ENCODE peak calls at places on chromosomes 7 and 10, in eight cellular contexts. One of them, this sample, is unnamed.

GRCh38 chr10:101588879-101589278 is 758 bp downstream of the DPCD start:
- DNase-seq in A549: peak; percentile 39
- DNase-seq in AG08396: peak; percentile 67
- DNase-seq in neural crest cell: no peak
- DNase-seq in fibroblast of the conjunctiva: no peak
- DNase-seq in kidney: peak; percentile 19
- DNase-seq in sciatic nerve: no peak
- DNase-seq in NCI-H1436: no peak
- DNase-seq in this sample: peak; percentile 5

GRCh38 chr10:108601856-108602255 is 1321.5 kb downstream of the XPNPEP1 start:
- DNase-seq in A549: no peak
- DNase-seq in AG08396: no peak
- DNase-seq in neural crest cell: no peak
- DNase-seq in fibroblast of the conjunctiva: no peak
- DNase-seq in kidney: no peak
- DNase-seq in sciatic nerve: no peak
- DNase-seq in NCI-H1436: no peak
- DNase-seq in this sample: no peak

GRCh38 chr10:15461353-15462108 is 90.4 kb upstream of the FAM171A1 start:
- DNase-seq in A549: peak; percentile 14
- DNase-seq in AG08396: peak; percentile 64
- DNase-seq in neural crest cell: no peak
- DNase-seq in fibroblast of the conjunctiva: peak; percentile 53
- DNase-seq in kidney: peak; percentile 88
- DNase-seq in sciatic nerve: peak; percentile 59
- DNase-seq in NCI-H1436: no peak
- DNase-seq in this sample: peak; percentile 74

GRCh38 chr10:80702143-80702542 is 164.4 kb downstream of the SH2D4B start:
- DNase-seq in A549: no peak
- DNase-seq in AG08396: no peak
- DNase-seq in neural crest cell: no peak
- DNase-seq in fibroblast of the conjunctiva: no peak
- DNase-seq in kidney: peak; percentile 61
- DNase-seq in sciatic nerve: no peak
- DNase-seq in NCI-H1436: no peak
- DNase-seq in this sample: no peak

GRCh38 chr10:15200626-15201025 is 32.1 kb upstream of the NMT2 start:
- DNase-seq in A549: peak; percentile 73
- DNase-seq in AG08396: peak; percentile 67
- DNase-seq in neural crest cell: no peak
- DNase-seq in fibroblast of the conjunctiva: peak; percentile 49
- DNase-seq in kidney: no peak
- DNase-seq in sciatic nerve: no peak
- DNase-seq in NCI-H1436: no peak
- DNase-seq in this sample: peak; percentile 46

GRCh38 chr10:35012781-35013180 is 77.4 kb downstream of the CUL2 start:
- DNase-seq in A549: no peak
- DNase-seq in AG08396: no peak
- DNase-seq in neural crest cell: no peak
- DNase-seq in fibroblast of the conjunctiva: no peak
- DNase-seq in kidney: no peak
- DNase-seq in sciatic nerve: no peak
- DNase-seq in NCI-H1436: no peak
- DNase-seq in this sample: no peak

GRCh38 chr7:66204822-66205735 is at the start of gene TPST1:
- DNase-seq in A549: peak; percentile 96
- DNase-seq in AG08396: peak; percentile 99
- DNase-seq in neural crest cell: peak; percentile 98
- DNase-seq in fibroblast of the conjunctiva: peak; percentile 74
- DNase-seq in kidney: peak; percentile 96
- DNase-seq in sciatic nerve: peak; percentile 91
- DNase-seq in NCI-H1436: peak; percentile 94
- DNase-seq in this sample: peak; percentile 34

GRCh38 chr10:87875929-87876571 is 12.6 kb downstream of the PTEN start:
- DNase-seq in A549: no peak
- DNase-seq in AG08396: no peak
- DNase-seq in neural crest cell: no peak
- DNase-seq in fibroblast of the conjunctiva: no peak
- DNase-seq in kidney: no peak
- DNase-seq in sciatic nerve: no peak
- DNase-seq in NCI-H1436: no peak
- DNase-seq in this sample: no peak

GRCh38 chr10:23432161-23432560 is 6.7 kb upstream of the OTUD1 start:
- DNase-seq in A549: no peak
- DNase-seq in AG08396: no peak
- DNase-seq in neural crest cell: no peak
- DNase-seq in fibroblast of the conjunctiva: no peak
- DNase-seq in kidney: no peak
- DNase-seq in sciatic nerve: no peak
- DNase-seq in NCI-H1436: no peak
- DNase-seq in this sample: no peak

GRCh38 chr7:153921408-153921807 is 130.8 kb upstream of the DPP6 start:
- DNase-seq in A549: no peak
- DNase-seq in AG08396: no peak
- DNase-seq in neural crest cell: no peak
- DNase-seq in fibroblast of the conjunctiva: no peak
- DNase-seq in kidney: no peak
- DNase-seq in sciatic nerve: no peak
- DNase-seq in NCI-H1436: no peak
- DNase-seq in this sample: no peak

GRCh38 chr10:26335574-26336093 is 102.5 kb upstream of the APBB1IP start:
- DNase-seq in A549: no peak
- DNase-seq in AG08396: no peak
- DNase-seq in neural crest cell: no peak
- DNase-seq in fibroblast of the conjunctiva: peak; percentile 1
- DNase-seq in kidney: no peak
- DNase-seq in sciatic nerve: no peak
- DNase-seq in NCI-H1436: no peak
- DNase-seq in this sample: no peak